ENCODE peak calls at places on chromosome 2, in eight cellular contexts. N, Q, H, A, S, V, G and Z are unnamed samples. For H3K27me3, the result is how much of the 10 kb centered on the place peaks cover.

GRCh38 chr2:68743531-68743930 is 8.9 kb downstream of the ARHGAP25 start:
- DNase-seq in N (no peak), Q (no peak), H (no peak), A (no peak), S (no peak), V (no peak), G (no peak), Z (no peak)

GRCh38 chr2:210443527-210443926 is 33.0 kb downstream of the LANCL1 start:
- DNase-seq in N (no peak), Q (no peak), H (peak), A (no peak), S (no peak), V (no peak), G (no peak), Z (no peak)

GRCh38 chr2:113164930-113165585 is 8.7 kb upstream of the PSD4 start:
- DNase-seq in N (no peak), Q (no peak), H (peak), A (no peak), S (no peak), V (no peak), G (peak), Z (peak)

GRCh38 chr2:80589070-80589469 is 284.5 kb upstream of the LRRTM1 start:
- DNase-seq in N (no peak), Q (no peak), H (no peak), A (no peak), S (no peak), V (no peak), G (no peak), Z (no peak)

GRCh38 chr2:35409762-35410161 is 945.8 kb upstream of the CRIM1 start:
- DNase-seq in N (no peak), Q (no peak), H (no peak), A (no peak), S (no peak), V (no peak), G (no peak), Z (no peak)

GRCh38 chr2:241399941-241400922 is 44.1 kb downstream of the FARP2 start:
- DNase-seq in N (no peak), Q (no peak), H (no peak), A (no peak), S (no peak), V (no peak), G (no peak), Z (peak)

GRCh38 chr2:173658946-173659371 is 304.3 kb downstream of the CDCA7 start:
- DNase-seq in N (no peak), Q (no peak), H (no peak), A (no peak), S (no peak), V (peak), G (no peak), Z (no peak)

GRCh38 chr2:18777250-18777812 is 188.0 kb upstream of the NT5C1B start:
- DNase-seq in N (no peak), Q (no peak), H (peak), A (no peak), S (no peak), V (no peak), G (no peak), Z (no peak)

GRCh38 chr2:5576015-5576414 is 116.2 kb upstream of the SOX11 start:
- DNase-seq in N (no peak), Q (no peak), H (no peak), A (no peak), S (no peak), V (no peak), G (no peak), Z (no peak)

GRCh38 chr2:135615404-135615803 is 84.1 kb downstream of the R3HDM1 start:
- DNase-seq in N (no peak), Q (no peak), H (no peak), A (no peak), S (no peak), V (no peak), G (no peak), Z (no peak)

GRCh38 chr2:182822733-182823132 is 43.7 kb downstream of the FRZB start:
- DNase-seq in N (no peak), Q (no peak), H (no peak), A (no peak), S (no peak), V (no peak), G (no peak), Z (no peak)

GRCh38 chr2:41763091-41763490 is 284.7 kb upstream of the PKDCC start:
- DNase-seq in N (no peak), Q (no peak), H (no peak), A (no peak), S (no peak), V (no peak), G (no peak), Z (no peak)

GRCh38 chr2:227297052-227297451 is 28.0 kb upstream of the MFF start:
- DNase-seq in N (no peak), Q (no peak), H (no peak), A (no peak), S (no peak), V (no peak), G (no peak), Z (peak)

GRCh38 chr2:45494275-45494977 is 116.6 kb downstream of the SRBD1 start:
- DNase-seq in N (peak), Q (no peak), H (peak), A (peak), S (no peak), V (peak), G (peak), Z (peak)

GRCh38 chr2:229133155-229133772 is 137.8 kb downstream of the PID1 start:
- DNase-seq in N (peak), Q (no peak), H (peak), A (no peak), S (no peak), V (peak), G (peak), Z (peak)

GRCh38 chr2:23760746-23761145 is 166.2 kb downstream of the ATAD2B start:
- DNase-seq in N (no peak), Q (no peak), H (peak), A (no peak), S (no peak), V (peak), G (no peak), Z (no peak)

GRCh38 chr2:219402665-219403515 is 15.2 kb upstream of the DNPEP start:
- DNase-seq in N (peak), Q (no peak), H (peak), A (peak), S (peak), V (peak), G (peak), Z (peak)

GRCh38 chr2:30310411-30310810 is 79.1 kb downstream of the LBH start:
- DNase-seq in N (no peak), Q (no peak), H (no peak), A (no peak), S (no peak), V (no peak), G (no peak), Z (no peak)
- H3K4me3 ChIP-seq in N (no peak), Q (no peak), H (no peak), A (no peak), S (no peak), V (no peak), G (no peak), Z (no peak)

GRCh38 chr2:148221166-148221565 is 200.3 kb downstream of the MBD5 start:
- DNase-seq in N (no peak), Q (no peak), H (no peak), A (no peak), S (no peak), V (no peak), G (no peak), Z (no peak)
- H3K27me3 ChIP-seq in N (under half), Q (under half), H (under half), A (under half), S (under half), V (under half), G (under half), Z (under half)

DNA sequence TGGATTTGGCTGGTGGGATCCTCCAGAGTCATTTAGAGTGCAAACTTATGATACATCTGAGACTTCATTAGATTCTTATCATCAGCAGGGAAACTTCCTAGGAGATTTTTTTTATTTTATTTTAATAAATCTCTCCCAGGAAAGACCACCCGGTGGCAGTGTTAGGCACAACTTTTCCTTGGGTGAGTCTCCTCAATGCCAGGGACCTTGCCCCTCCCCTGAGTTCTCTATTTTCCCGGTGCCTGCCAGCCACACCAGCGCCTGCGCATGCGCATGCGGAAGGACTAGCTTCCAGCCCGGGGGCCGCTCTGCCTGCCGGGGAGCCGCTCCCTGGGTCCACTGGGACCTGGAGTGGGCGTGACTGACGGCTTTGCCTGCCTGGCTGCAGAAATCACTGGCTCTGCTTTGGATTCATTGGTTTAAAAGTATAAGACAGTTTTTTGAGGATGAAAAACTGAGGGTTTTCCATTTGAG is 86.6 kb downstream of the TMEM182 start:
- DNase-seq in N (no peak), Q (peak), H (peak), A (no peak), S (peak), V (peak), G (peak), Z (peak)
- H3K4me3 ChIP-seq in N (no peak), Q (peak), H (peak), A (no peak), S (peak), V (no peak), G (no peak), Z (no peak)

DNA sequence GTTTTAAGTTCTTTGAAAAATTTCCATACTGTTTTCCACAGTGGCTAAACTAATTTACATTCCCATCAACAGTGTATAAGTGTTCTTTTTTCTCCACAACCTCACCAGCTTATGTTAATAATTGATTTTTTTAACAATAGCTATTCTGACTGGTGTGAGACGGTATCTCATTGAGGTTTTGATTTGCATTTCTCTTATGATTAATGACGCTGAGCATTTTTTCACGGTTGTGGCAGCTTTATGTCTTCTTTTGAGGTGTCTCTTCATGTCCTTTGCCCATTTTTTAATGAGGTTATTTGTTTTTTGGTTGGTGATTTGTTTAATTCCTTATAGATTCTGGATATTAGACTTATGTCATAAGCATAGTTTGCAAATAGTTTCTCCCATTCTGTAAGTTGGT is 997.9 kb downstream of the SUCLG1 start:
- DNase-seq in N (no peak), Q (no peak), H (no peak), A (no peak), S (no peak), V (no peak), G (no peak), Z (no peak)
- H3K27me3 ChIP-seq in N (under half), Q (under half), H (under half), A (under half), S (under half), V (under half), G (under half), Z (under half)

GRCh38 chr2:239826786-239827510 is 198.2 kb downstream of the NDUFA10 start:
- DNase-seq in N (no peak), Q (peak), H (no peak), A (no peak), S (no peak), V (no peak), G (no peak), Z (no peak)

GRCh38 chr2:239824866-239825704 is 200.1 kb downstream of the NDUFA10 start:
- DNase-seq in N (no peak), Q (peak), H (peak), A (no peak), S (no peak), V (no peak), G (no peak), Z (no peak)

GRCh38 chr2:239826376-239826775 is 198.8 kb downstream of the NDUFA10 start:
- DNase-seq in N (no peak), Q (no peak), H (no peak), A (no peak), S (no peak), V (no peak), G (no peak), Z (no peak)

GRCh38 chr2:239824051-239824694 is 201.0 kb downstream of the NDUFA10 start:
- DNase-seq in N (no peak), Q (no peak), H (peak), A (no peak), S (no peak), V (no peak), G (peak), Z (peak)

DNA sequence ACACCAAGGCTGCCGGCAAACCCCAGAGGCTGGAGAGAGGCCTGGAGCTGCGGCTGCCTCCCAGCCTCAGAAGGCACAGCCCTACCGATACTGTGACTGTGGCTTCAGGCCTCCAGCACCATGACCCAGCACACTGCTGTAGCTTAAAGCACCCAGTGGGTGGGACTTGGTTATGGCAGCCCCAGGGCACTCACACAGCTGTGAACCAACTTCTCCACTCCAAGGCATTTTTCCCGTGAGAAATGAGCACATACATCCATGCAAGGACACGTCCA is 199.5 kb downstream of the NDUFA10 start:
- DNase-seq in N (no peak), Q (peak), H (no peak), A (no peak), S (no peak), V (no peak), G (no peak), Z (no peak)
- H3K4me3 ChIP-seq in N (no peak), Q (no peak), H (no peak), A (no peak), S (no peak), V (no peak), G (no peak), Z (no peak)

GRCh38 chr2:2791031-2791430 is 460.0 kb upstream of the MYT1L start:
- DNase-seq in N (no peak), Q (no peak), H (no peak), A (no peak), S (no peak), V (no peak), G (no peak), Z (no peak)
- H3K27me3 ChIP-seq in N (under half), Q (under half), H (under half), A (under half), S (under half), V (under half), G (under half), Z (under half)

DNA sequence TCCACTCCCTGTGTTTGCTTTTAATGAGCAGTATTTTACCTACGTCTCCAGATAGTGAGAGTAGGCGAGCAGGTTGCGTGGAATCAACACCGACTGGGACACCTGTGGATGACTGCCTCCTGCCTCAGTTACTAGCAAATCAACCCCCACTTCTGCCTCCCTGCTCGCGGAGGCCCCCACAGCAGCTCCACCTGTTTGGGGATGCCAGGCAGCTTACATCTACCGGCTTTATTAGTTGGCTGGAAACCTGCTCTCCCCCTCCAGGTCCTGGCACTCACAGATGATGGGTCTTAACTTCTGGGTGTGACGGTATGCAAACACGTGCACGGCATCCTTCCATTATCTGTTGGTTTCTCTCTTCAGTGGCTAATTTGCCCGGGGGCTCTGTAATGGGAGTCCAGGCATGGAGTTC is 164.4 kb upstream of the SESTD1 start:
- DNase-seq in N (no peak), Q (no peak), H (no peak), A (no peak), S (no peak), V (no peak), G (no peak), Z (no peak)
- H3K4me3 ChIP-seq in N (peak), Q (peak), H (peak), A (no peak), S (no peak), V (no peak), G (no peak), Z (no peak)

DNA sequence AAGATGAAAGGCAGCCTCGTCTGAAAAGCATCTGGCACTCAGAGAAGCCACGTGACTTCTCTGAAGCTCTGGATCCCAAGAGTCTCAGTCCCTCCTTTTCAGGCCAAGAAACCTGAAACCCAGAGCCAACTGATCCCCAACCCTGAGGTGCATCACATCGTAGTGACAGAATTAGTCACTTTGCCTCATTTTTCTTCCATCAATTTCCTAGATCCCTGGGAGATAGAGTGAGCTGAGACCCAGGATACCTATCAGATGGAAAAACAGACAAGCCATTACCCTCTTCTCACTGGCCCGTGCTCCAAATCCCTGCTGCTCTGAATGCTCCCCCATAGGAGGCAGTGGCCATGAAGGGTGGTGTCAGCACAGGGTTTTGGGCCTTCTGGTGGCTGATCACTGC is 113.1 kb downstream of the ALK start:
- DNase-seq in N (no peak), Q (no peak), H (no peak), A (no peak), S (no peak), V (no peak), G (no peak), Z (no peak)
- H3K27me3 ChIP-seq in N (under half), Q (half or more), H (under half), A (under half), S (under half), V (under half), G (under half), Z (under half)

DNA sequence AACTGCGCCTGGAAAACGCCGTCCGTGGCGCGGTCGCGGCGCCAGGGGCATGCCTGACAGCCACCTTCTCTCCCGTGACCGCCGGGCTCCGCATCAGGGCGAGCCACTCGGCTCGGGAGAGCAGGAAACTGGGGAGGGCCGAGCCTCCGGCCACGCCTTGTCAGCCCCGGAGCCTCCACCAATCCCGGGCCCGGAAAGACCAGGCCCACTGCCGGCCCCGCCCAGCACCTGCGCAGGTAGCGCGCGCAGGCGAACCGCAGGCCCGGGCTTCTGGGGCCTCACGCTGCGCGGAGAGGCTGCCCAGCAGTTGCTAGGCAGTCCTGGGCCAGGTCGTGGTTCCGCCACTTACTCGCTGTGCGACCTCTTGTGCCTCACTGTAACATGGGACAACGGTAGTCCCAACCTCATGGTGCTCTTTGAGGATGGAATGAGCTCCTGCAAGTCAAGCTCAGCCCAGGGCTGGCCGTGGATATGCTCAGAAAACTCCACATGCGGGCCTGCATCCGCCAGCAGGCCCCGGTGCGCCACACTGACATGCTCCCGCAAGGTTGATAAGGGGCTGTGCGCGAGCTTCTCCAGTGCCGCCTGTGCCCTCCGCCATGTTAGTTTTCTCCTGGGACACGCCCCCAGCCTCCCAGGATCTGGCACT is 97.1 kb downstream of the INHBB start:
- DNase-seq in N (no peak), Q (peak), H (peak), A (peak), S (no peak), V (no peak), G (peak), Z (peak)
- H3K4me3 ChIP-seq in N (no peak), Q (peak), H (peak), A (peak), S (peak), V (no peak), G (no peak), Z (no peak)